ENCODE peak calls at places on chromosomes 12 and 14, in seven cellular contexts. O is endothelial cell of umbilical vein, J is psoas muscle, G is A549, P is BJ, K is astrocyte, L is IMR-90. U is an unnamed sample.

GRCh38 chr14:32968972-32969544 is 30.4 kb downstream of the NPAS3 start:
- DNase-seq in G (no peak), J (no peak), P (no peak), O (no peak), K (no peak), L (no peak), U (no peak)

GRCh38 chr14:58776516-58776915 is 138.8 kb downstream of the DACT1 start:
- DNase-seq in O (no peak), K (no peak), J (no peak), G (no peak), P (no peak), L (no peak), U (no peak)

GRCh38 chr14:96098309-96098998 is 59.3 kb downstream of the C14orf132 start:
- DNase-seq in L (peak), J (no peak), O (peak), G (peak), P (no peak), K (no peak), U (peak)

GRCh38 chr14:73233564-73233963 is 3.7 kb upstream of the PAPLN start:
- DNase-seq in O (no peak), K (no peak), L (no peak), J (no peak), G (no peak), P (no peak), U (no peak)

GRCh38 chr12:94640134-94640928 is 10.0 kb downstream of the TMCC3 start:
- DNase-seq in J (no peak), O (no peak), P (no peak), G (no peak), K (peak), L (peak), U (no peak)

GRCh38 chr14:23172096-23172495 is 11.4 kb downstream of the SLC7A8 start:
- DNase-seq in K (no peak), L (no peak), P (no peak), G (no peak), J (no peak), O (no peak), U (no peak)

GRCh38 chr12:122348505-122348904 is 74.0 kb downstream of the CLIP1 start:
- DNase-seq in L (no peak), O (no peak), G (no peak), J (no peak), K (no peak), P (no peak), U (no peak)

GRCh38 chr14:21385170-21385904 is 1.5 kb upstream of the SUPT16H start:
- DNase-seq in L (no peak), J (no peak), O (no peak), K (no peak), G (no peak), P (no peak), U (no peak)

GRCh38 chr14:94775082-94775874 is 5.4 kb upstream of the GSC start:
- DNase-seq in K (no peak), P (no peak), G (no peak), L (no peak), O (peak), J (no peak), U (no peak)

GRCh38 chr12:121001060-121001459 is 15.2 kb downstream of the C12orf43 start:
- DNase-seq in O (no peak), K (no peak), P (no peak), J (no peak), L (no peak), G (no peak), U (no peak)

GRCh38 chr12:49059385-49060232 is 985 bp downstream of the KMT2D start:
- DNase-seq in P (no peak), G (peak), L (no peak), O (peak), J (peak), K (peak), U (no peak)

GRCh38 chr12:87556985-87557384 is 472.2 kb downstream of the C12orf50 start:
- DNase-seq in J (no peak), K (no peak), O (no peak), G (no peak), P (no peak), L (no peak), U (no peak)

GRCh38 chr12:31732926-31733548 is 4.2 kb upstream of the AMN1 start:
- DNase-seq in K (peak), O (peak), L (peak), J (no peak), P (peak), G (peak), U (peak)

GRCh38 chr14:37384870-37385596 is 187.3 kb downstream of the MIPOL1 start:
- DNase-seq in G (no peak), L (no peak), O (no peak), P (no peak), J (no peak), K (no peak), U (no peak)

GRCh38 chr12:128654462-128654861 is 169.3 kb downstream of the SLC15A4 start:
- DNase-seq in P (no peak), J (no peak), O (no peak), L (no peak), G (no peak), K (no peak), U (no peak)

GRCh38 chr14:37695836-37696235 is 100.4 kb downstream of the TTC6 start:
- DNase-seq in K (peak), G (no peak), J (no peak), P (no peak), O (no peak), L (peak), U (no peak)

GRCh38 chr12:128121424-128121823 is 145.5 kb upstream of the TMEM132C start:
- DNase-seq in K (no peak), L (no peak), P (no peak), O (no peak), G (no peak), J (no peak), U (no peak)

GRCh38 chr12:112551681-112552080 is 132.9 kb downstream of the PTPN11 start:
- DNase-seq in P (no peak), L (no peak), K (no peak), G (no peak), O (no peak), J (no peak), U (no peak)

GRCh38 chr12:128989287-128989686 is 136.0 kb downstream of the GLT1D1 start:
- DNase-seq in O (no peak), G (no peak), P (no peak), L (no peak), K (no peak), J (no peak), U (no peak)

GRCh38 chr12:3656946-3657622 is 95.8 kb downstream of the CRACR2A start:
- DNase-seq in G (no peak), J (no peak), K (no peak), L (no peak), O (no peak), P (no peak), U (no peak)

GRCh38 chr14:65939184-65939583 is 526.7 kb downstream of the FUT8 start:
- DNase-seq in O (no peak), K (no peak), G (no peak), P (no peak), J (no peak), L (no peak), U (no peak)

GRCh38 chr12:117388865-117389508 is 27.6 kb upstream of the NOS1 start:
- DNase-seq in O (no peak), G (no peak), P (no peak), K (no peak), J (no peak), L (no peak), U (no peak)

GRCh38 chr12:33253123-33253522 is 186.5 kb downstream of the SYT10 start:
- DNase-seq in P (no peak), L (no peak), O (peak), G (no peak), J (no peak), K (no peak), U (no peak)

GRCh38 chr14:94588311-94588710 is 7.1 kb downstream of the SERPINA5 start:
- DNase-seq in P (no peak), O (no peak), K (no peak), G (no peak), J (no peak), L (no peak), U (no peak)

GRCh38 chr12:79407671-79408622 is 282.8 kb downstream of the PAWR start:
- DNase-seq in P (no peak), O (peak), G (peak), K (peak), L (peak), J (no peak), U (peak)

GRCh38 chr14:76904740-76905569 is 78.7 kb downstream of the LRRC74A start:
- DNase-seq in O (peak), K (peak), P (peak), J (peak), G (peak), L (peak), U (peak)

GRCh38 chr14:76911473-76911872 is 85.3 kb downstream of the LRRC74A start:
- DNase-seq in O (no peak), K (no peak), J (no peak), G (no peak), P (no peak), L (no peak), U (no peak)

GRCh38 chr14:76910371-76910890 is 84.2 kb downstream of the LRRC74A start:
- DNase-seq in P (no peak), J (no peak), L (no peak), K (no peak), G (no peak), O (no peak), U (no peak)

GRCh38 chr14:76909266-76909665 is 83.1 kb downstream of the LRRC74A start:
- DNase-seq in K (peak), P (no peak), G (no peak), L (no peak), J (no peak), O (no peak), U (no peak)

DNA sequence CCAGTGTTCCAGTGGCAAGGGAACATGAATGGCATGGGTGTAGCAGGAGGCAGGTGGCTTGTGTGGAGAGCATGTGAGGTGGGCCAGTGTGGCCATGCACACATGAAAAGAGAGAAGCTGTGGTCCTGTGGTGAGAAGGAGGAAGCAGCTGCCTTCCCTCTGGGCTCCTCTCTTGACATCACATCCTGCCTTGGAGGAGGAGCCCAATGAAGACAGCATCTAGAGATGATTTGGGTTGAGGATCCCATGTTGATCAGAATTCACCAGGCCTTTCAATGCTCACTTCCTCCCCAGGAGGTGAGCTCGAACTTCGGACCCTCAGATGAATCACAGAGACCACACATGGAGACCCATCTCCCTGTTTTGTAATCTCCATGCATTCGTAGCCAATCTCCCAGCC is 82.6 kb downstream of the LRRC74A start:
- DNase-seq in G (no peak), K (no peak), L (no peak), P (no peak), O (no peak), J (no peak), U (no peak)
- H3K4me3 ChIP-seq in G (no peak), K (no peak), L (no peak), P (no peak), O (no peak), J (no peak), U (no peak)

DNA sequence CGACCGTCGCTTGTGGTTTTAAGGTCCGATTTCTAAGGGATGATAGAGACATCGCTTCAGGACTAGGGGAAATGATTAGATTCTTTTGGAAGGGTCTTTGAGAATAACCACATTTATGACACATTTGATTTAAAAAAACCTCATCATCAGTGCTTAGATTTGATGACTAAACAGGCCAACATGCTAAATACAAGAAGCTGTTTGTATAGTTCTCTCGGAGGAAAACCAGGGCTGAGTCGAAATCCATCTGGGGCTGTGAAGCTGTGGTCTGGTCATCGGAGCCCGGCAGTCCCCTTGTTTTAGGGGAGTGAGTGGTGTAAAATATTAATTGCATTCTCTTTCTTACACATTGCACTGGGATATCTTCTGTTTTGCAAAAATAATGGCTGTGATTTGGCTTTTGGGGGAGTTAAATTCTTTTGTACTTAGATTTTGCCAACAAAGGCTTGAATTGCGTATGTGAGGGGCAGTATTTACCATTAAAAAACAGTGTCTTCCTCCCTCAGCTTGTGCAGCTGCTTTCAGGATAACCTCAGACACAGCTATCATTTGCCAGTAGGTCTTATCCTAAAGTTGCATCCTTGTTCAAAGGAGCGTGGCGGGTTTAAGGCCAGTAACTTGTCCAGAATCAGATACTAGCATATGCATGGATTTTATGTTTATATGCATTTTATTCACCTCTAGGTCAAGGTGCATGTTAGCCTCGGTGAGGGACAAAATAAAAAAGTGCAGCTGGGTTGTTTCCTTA is 598 bp downstream of the GNG2 start:
- DNase-seq in L (peak), J (no peak), K (peak), G (no peak), P (no peak), O (no peak), U (peak)
- TF ChIP-seq CTCF in L (no peak), J (no peak), K (no peak), G (no peak), P (no peak), O (no peak), U (no peak)

DNA sequence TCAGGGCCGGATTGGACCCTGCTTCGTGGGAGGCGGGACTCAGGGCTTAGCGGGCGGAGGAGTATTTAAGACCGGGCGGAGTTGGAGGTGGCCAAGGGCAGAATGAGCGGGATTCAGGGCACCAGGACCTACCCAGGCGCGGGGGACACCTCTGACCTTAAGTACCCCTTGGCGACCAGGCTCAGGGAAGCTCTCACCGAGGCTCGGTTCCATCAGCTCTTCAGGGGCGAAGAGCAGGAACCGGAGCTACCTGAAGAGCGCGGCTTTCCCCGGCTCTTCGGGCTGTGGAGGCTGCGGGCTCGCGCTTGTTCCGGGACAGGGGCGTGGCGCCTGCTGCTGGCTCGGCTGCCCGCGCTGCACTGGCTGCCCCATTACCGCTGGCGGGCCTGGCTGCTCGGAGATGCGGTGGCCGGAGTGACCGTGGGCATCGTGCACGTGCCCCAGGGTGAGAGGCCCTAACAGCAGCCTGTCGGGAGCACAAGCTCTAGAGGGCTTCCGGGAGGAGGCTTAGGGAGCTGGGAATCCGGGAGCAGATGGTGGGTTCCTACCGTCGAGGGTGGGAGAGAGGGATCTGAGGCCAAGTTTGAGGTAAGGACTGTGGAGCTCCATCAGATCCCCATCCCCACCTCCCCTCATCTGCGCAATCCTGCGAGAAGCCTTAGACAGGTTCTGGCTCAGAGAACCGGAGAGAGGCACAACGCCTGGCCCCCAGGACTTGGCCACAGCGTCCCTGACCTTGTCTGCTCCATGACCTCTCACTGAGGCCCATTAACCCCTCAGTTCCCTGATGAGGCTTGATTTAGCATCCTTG is 8.4 kb downstream of the ARHGEF25 start:
- DNase-seq in G (no peak), L (no peak), J (peak), P (no peak), O (no peak), K (no peak), U (no peak)
- H3K4me3 ChIP-seq in G (no peak), L (no peak), J (peak), P (no peak), O (no peak), K (no peak), U (no peak)

GRCh38 chr12:104825408-104825807 is 132.7 kb downstream of the SLC41A2 start:
- DNase-seq in K (no peak), P (no peak), G (no peak), O (no peak), L (peak), J (no peak), U (no peak)
- TF ChIP-seq CTCF in K (peak), P (peak), G (peak), O (peak), L (peak), J (no peak), U (peak)

GRCh38 chr12:54379401-54380201 is 4.9 kb downstream of the ZNF385A start:
- DNase-seq in K (peak), J (peak), P (no peak), L (peak), O (peak), G (peak), U (peak)

GRCh38 chr12:54376596-54377468 is 7.7 kb downstream of the ZNF385A start:
- DNase-seq in L (no peak), J (peak), O (no peak), G (no peak), K (no peak), P (no peak), U (peak)

GRCh38 chr12:54381136-54381535 is 3.4 kb downstream of the ZNF385A start:
- DNase-seq in K (no peak), O (no peak), P (no peak), J (no peak), L (no peak), G (no peak), U (no peak)

GRCh38 chr12:54377797-54378515 is 6.6 kb downstream of the ZNF385A start:
- DNase-seq in G (no peak), P (no peak), O (no peak), K (no peak), L (no peak), J (peak), U (no peak)

DNA sequence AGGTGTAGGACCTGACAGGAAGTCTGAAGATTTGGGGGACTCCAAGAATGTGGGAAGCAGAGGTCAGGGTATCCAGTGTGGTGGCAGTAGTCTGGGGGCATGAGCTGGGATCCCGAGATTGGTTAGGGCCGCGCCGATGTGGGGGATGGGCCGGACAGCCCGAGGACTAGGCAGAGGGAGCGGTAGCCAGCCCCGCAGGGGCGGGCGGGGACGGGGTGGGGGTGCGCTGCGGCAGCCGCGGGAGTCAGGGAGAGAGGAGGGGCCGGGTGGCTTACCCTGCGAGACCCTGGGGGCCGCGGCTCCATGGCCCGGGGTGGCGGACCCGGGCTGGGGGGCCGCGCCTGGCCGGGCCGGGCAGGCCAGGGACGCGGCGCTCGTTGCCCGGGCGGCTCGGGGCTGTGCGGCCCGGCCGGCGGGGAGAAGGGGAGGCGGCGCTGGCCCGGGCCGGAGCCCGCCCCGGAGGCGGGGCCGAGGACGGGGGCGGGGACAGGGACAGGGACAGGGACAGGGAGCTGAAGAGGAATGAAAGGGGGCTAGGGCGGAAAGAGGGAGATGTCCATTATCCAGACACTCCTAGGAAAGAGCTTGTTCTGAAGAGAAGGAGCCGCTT is 5.6 kb downstream of the ZNF385A start:
- DNase-seq in P (no peak), L (no peak), G (peak), K (no peak), J (peak), O (peak), U (no peak)
- H3K4me3 ChIP-seq in P (peak), L (peak), G (peak), K (peak), J (peak), O (peak), U (peak)

GRCh38 chr12:47799357-47799955 is 20.2 kb downstream of the HDAC7 start:
- DNase-seq in L (no peak), J (peak), P (no peak), G (no peak), K (no peak), O (no peak), U (peak)

GRCh38 chr12:47795121-47795813 is 22.2 kb downstream of the SLC48A1 start:
- DNase-seq in K (no peak), L (no peak), G (no peak), P (no peak), O (no peak), J (no peak), U (no peak)

GRCh38 chr12:47795814-47796411 is 22.9 kb downstream of the SLC48A1 start:
- DNase-seq in O (no peak), L (no peak), G (no peak), K (no peak), P (no peak), J (no peak), U (no peak)

GRCh38 chr12:47798481-47798948 is 21.2 kb downstream of the HDAC7 start:
- DNase-seq in P (no peak), J (no peak), K (no peak), O (no peak), L (no peak), G (no peak), U (no peak)

DNA sequence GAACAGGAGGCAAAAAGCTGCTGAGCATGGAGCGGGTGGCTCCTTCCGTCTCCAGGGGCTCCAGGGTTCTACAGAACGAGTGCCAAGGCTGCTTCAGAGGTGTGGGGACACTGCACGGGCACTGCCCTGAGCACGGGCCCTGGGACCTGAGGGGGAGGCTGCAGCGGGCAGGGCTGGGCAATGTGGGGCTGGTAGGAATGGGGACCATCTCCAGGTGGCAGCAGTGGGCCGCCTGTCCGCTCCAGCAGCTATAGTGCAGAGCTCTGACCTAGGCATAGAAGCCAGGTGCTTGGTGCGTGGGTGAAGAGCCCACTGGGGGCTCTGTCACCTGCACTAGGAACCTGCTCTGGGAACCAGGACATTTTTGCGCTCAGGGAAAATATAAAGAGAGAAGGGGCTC is 22.3 kb downstream of the HDAC7 start:
- DNase-seq in K (no peak), P (no peak), G (no peak), L (no peak), J (no peak), O (no peak), U (no peak)
- TF ChIP-seq CTCF in K (peak), P (peak), G (peak), L (peak), J (peak), O (peak), U (peak)

GRCh38 chr14:55383039-55383438 is 28.6 kb downstream of the ATG14 start:
- DNase-seq in L (peak), K (peak), J (no peak), G (no peak), O (no peak), P (no peak), U (peak)
- H3K4me3 ChIP-seq in L (no peak), K (no peak), J (peak), G (no peak), O (no peak), P (no peak), U (no peak)